ENCODE peak calls at places on chromosomes 3 and 15, in four cellular contexts. J is A549, R is ovary, G is skeletal muscle cell. U is an unnamed sample.

GRCh38 chr3:66392512-66392911 is 108.3 kb downstream of the LRIG1 start:
- DNase-seq in J (no peak), R (no peak), G (no peak), U (no peak)

GRCh38 chr3:98846101-98846500 is 55.4 kb downstream of the DCBLD2 start:
- DNase-seq in J (no peak), R (no peak), G (no peak), U (no peak)

GRCh38 chr3:69761896-69762789 is 22.9 kb downstream of the MITF start:
- DNase-seq in J (no peak), R (no peak), G (peak; percentile 78), U (no peak)

GRCh38 chr3:134621824-134622223 is 29.0 kb downstream of the KY start:
- DNase-seq in J (no peak), R (no peak), G (peak; percentile 3), U (no peak)

GRCh38 chr15:48748535-48748934 is 62.3 kb downstream of the CEP152 start:
- DNase-seq in J (no peak), R (no peak), G (no peak), U (no peak)

GRCh38 chr3:146590521-146590920 is 14.6 kb downstream of the PLSCR5 start:
- DNase-seq in J (no peak), R (no peak), G (peak; percentile 48), U (no peak)

GRCh38 chr15:79431636-79432344 is at the start of gene MINAR1:
- DNase-seq in J (peak; percentile 39), R (no peak), G (no peak), U (peak; percentile 81)

GRCh38 chr3:111547645-111548044 is 5.6 kb downstream of the CD96 start:
- DNase-seq in J (no peak), R (no peak), G (no peak), U (no peak)

GRCh38 chr3:195068481-195069080 is 202.4 kb downstream of the XXYLT1 start:
- DNase-seq in J (no peak), R (peak; percentile 4), G (no peak), U (peak; percentile 55)

GRCh38 chr15:80309769-80310384 is 57.9 kb upstream of the CTXND1 start:
- DNase-seq in J (peak; percentile 24), R (no peak), G (no peak), U (no peak)

GRCh38 chr3:117752984-117753717 is 1043.6 kb downstream of the TUSC7 start:
- DNase-seq in J (no peak), R (no peak), G (peak; percentile 52), U (no peak)

GRCh38 chr3:111810909-111811308 is 48.2 kb upstream of the PHLDB2 start:
- DNase-seq in J (no peak), R (no peak), G (peak; percentile 83), U (no peak)

GRCh38 chr15:89129123-89129815 is 41.0 kb downstream of the ABHD2 start:
- DNase-seq in J (peak; percentile 68), R (peak; percentile 60), G (no peak), U (no peak)

GRCh38 chr3:40623567-40623966 is 98.8 kb downstream of the ZNF621 start:
- DNase-seq in J (no peak), R (no peak), G (no peak), U (no peak)

GRCh38 chr3:148149556-148149955 is 548.1 kb upstream of the AGTR1 start:
- DNase-seq in J (no peak), R (no peak), G (no peak), U (no peak)

GRCh38 chr3:100150583-100150982 is 36.3 kb upstream of the FILIP1L start:
- DNase-seq in J (no peak), R (no peak), G (peak; percentile 33), U (no peak)

GRCh38 chr3:31532587-31533168 is at the start of gene STT3B:
- DNase-seq in J (peak; percentile 58), R (no peak), G (peak; percentile 51), U (peak; percentile 94)

GRCh38 chr15:38864122-38864521 is 299.5 kb upstream of the RASGRP1 start:
- DNase-seq in J (no peak), R (no peak), G (no peak), U (no peak)

GRCh38 chr3:138271189-138271794 is 58.4 kb downstream of the NME9 start:
- DNase-seq in J (no peak), R (no peak), G (no peak), U (no peak)

GRCh38 chr3:183532620-183533409 is 22.7 kb downstream of the KLHL6 start:
- DNase-seq in J (no peak), R (no peak), G (no peak), U (no peak)

GRCh38 chr3:189096092-189096491 is 75.7 kb upstream of the TPRG1 start:
- DNase-seq in J (no peak), R (no peak), G (no peak), U (no peak)

GRCh38 chr3:155356594-155357370 is 63.3 kb upstream of the STRIT1 start:
- DNase-seq in J (peak; percentile 10), R (no peak), G (no peak), U (no peak)

GRCh38 chr3:52298147-52299098 is 10.8 kb downstream of the GLYCTK start:
- DNase-seq in J (no peak), R (peak; percentile 49), G (no peak), U (no peak)

GRCh38 chr3:148102156-148102555 is 595.5 kb upstream of the AGTR1 start:
- DNase-seq in J (no peak), R (no peak), G (no peak), U (no peak)

GRCh38 chr3:41581700-41582099 is 380.2 kb downstream of the ULK4 start:
- DNase-seq in J (no peak), R (no peak), G (no peak), U (no peak)

GRCh38 chr3:64748244-64748894 is 60.6 kb upstream of the ADAMTS9 start:
- DNase-seq in J (no peak), R (no peak), G (no peak), U (no peak)

GRCh38 chr3:132788299-132788698 is 66.1 kb upstream of the NPHP3 start:
- DNase-seq in J (no peak), R (peak; percentile 33), G (peak; percentile 88), U (no peak)

GRCh38 chr3:72951259-72951722 is 45.3 kb upstream of the PPP4R2 start:
- DNase-seq in J (no peak), R (no peak), G (no peak), U (no peak)

GRCh38 chr15:75673426-75674247 is 25.9 kb downstream of the SNX33 start:
- DNase-seq in J (no peak), R (peak; percentile 87), G (peak; percentile 63), U (peak; percentile 96)

GRCh38 chr3:86937306-86937791 is 53.6 kb downstream of the VGLL3 start:
- DNase-seq in J (no peak), R (no peak), G (peak; percentile 94), U (no peak)

GRCh38 chr3:172100482-172100881 is 61.1 kb downstream of the FNDC3B start:
- DNase-seq in J (no peak), R (no peak), G (no peak), U (no peak)

GRCh38 chr15:65806387-65806786 is 14.3 kb upstream of the DENND4A start:
- DNase-seq in J (no peak), R (no peak), G (no peak), U (no peak)

GRCh38 chr15:65804252-65804931 is 12.3 kb upstream of the DENND4A start:
- DNase-seq in J (no peak), R (peak; percentile 36), G (peak; percentile 40), U (no peak)

GRCh38 chr15:65796610-65797012 is 4.5 kb upstream of the DENND4A start:
- DNase-seq in J (peak; percentile 44), R (no peak), G (peak; percentile 42), U (no peak)

GRCh38 chr15:65805019-65805738 is 13.1 kb upstream of the DENND4A start:
- DNase-seq in J (no peak), R (no peak), G (no peak), U (no peak)

DNA sequence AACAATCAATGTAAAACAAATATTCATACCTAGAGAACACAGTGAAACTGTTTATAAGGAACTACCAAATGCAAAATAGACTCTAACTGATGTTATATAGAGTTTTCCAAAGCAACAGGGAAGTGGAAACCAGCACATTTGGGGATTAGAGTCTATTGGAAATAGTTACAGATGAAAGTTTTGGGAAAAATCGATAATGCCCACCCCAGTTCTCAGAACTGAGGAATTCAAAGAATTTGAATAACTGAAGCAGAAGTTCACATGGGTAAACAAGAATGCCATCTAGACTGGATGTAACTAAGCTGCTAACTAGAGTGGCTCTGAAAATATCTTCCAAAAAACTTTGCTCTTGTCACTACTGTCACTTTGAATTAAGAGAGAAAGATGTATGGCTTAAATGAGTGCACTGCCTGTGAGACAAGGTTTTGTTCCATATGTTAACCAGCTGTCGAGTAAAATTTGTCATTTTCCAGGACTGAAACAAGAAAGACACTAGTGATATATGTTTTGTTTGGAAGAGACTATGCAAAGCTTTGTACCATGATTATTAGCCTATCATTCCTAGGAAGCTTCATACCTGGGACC is 9.2 kb upstream of the DENND4A start:
- DNase-seq in J (no peak), R (no peak), G (no peak), U (no peak)
- H3K4me3 ChIP-seq in J (no peak overlapping the region), R (no peak overlapping the region), G (no peak overlapping the region), U (no peak overlapping the region)

DNA sequence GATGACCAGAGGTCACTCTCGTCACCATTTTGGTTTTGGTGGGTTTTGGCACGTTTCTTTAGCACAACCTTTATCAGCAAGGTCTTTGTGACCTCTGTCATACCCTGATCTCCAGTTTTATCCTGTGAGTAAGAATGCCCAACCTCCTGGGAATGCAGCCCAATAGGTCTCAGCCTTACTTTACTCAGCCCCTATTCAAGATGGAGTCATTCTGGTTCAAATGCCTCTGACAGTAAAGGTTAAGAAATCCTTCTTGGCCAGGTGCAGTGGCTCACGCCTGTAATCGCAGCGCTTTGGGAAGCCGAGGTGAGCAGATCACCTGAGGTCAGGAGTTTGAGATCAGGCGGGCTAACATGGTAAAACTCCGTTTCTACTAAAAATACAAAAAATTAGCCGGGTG is 3.2 kb upstream of the ATG7 start:
- DNase-seq in J (no peak), R (no peak), G (no peak), U (no peak)
- H3K4me3 ChIP-seq in J (no peak overlapping the region), R (no peak overlapping the region), G (no peak overlapping the region), U (no peak overlapping the region)

DNA sequence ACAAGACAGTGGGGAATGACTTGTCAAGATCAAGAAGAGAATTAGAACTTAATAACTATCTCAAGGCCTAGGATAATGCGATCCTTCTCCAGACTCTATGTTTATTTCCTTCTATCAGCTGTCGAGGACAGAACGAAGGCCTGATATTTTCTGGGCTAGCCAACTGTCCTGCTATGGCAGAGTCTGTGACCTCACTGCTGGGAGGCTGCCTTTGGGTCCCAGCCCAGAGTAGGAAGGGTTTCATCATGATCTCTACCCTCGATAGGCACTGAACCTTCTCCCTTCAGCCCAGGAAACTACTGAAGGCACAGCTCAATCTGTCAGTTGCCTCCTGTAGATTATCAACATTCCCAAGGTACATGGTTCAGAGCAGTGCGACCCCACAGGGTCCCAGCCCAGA is 237.2 kb downstream of the ATP8B4 start:
- DNase-seq in J (no peak), R (no peak), G (no peak), U (no peak)
- H3K4me3 ChIP-seq in J (no peak overlapping the region), R (no peak overlapping the region), G (no peak overlapping the region), U (no peak overlapping the region)

GRCh38 chr3:4406746-4407568 is 60.1 kb downstream of the SUMF1 start:
- DNase-seq in J (no peak), R (no peak), G (no peak), U (no peak)

GRCh38 chr3:4411236-4411635 is 55.8 kb downstream of the SUMF1 start:
- DNase-seq in J (no peak), R (no peak), G (no peak), U (no peak)

GRCh38 chr3:4409415-4409814 is 57.7 kb downstream of the SUMF1 start:
- DNase-seq in J (no peak), R (no peak), G (no peak), U (no peak)

GRCh38 chr3:4407941-4408340 is 59.1 kb downstream of the SUMF1 start:
- DNase-seq in J (no peak), R (no peak), G (no peak), U (no peak)

GRCh38 chr3:4410174-4410573 is 56.9 kb downstream of the SUMF1 start:
- DNase-seq in J (no peak), R (no peak), G (no peak), U (no peak)
- H3K4me3 ChIP-seq in J (no peak overlapping the region), R (no peak overlapping the region), G (no peak overlapping the region), U (no peak overlapping the region)

GRCh38 chr3:177824190-177824786 is 627.0 kb upstream of the TBL1XR1 start:
- DNase-seq in J (peak; percentile 49), R (peak; percentile 71), G (no peak), U (no peak)
- H3K4me3 ChIP-seq in J (no peak overlapping the region), R (no peak overlapping the region), G (no peak overlapping the region), U (no peak overlapping the region)

U was measured in aorta.